ENCODE peak calls at places on chromosomes 7 and 10, in four cellular contexts. B is HCT116, E is HepG2, S is K562. C is an unnamed sample.

GRCh38 chr10:86410542-86411124 is 44.0 kb upstream of the GRID1 start:
- DNase-seq in B (no peak), E (peak), S (no peak), C (no peak)

GRCh38 chr7:11341285-11341944 is 367.7 kb downstream of the PHF14 start:
- DNase-seq in B (peak), E (no peak), S (peak), C (no peak)

GRCh38 chr10:1544209-1544673 is 193.1 kb downstream of the ADARB2 start:
- DNase-seq in B (no peak), E (no peak), S (no peak), C (no peak)

GRCh38 chr7:99029481-99030144 is 114.3 kb downstream of the SMURF1 start:
- DNase-seq in B (no peak), E (no peak), S (no peak), C (no peak)

GRCh38 chr10:35127289-35127891 is 744 bp downstream of the CREM start:
- DNase-seq in B (no peak), E (peak), S (peak), C (no peak)

GRCh38 chr10:28503114-28503513 is 29.8 kb upstream of the WAC start:
- DNase-seq in B (peak), E (no peak), S (no peak), C (no peak)

GRCh38 chr10:17278607-17279240 is 50.7 kb downstream of the VIM start:
- DNase-seq in B (no peak), E (no peak), S (no peak), C (no peak)

GRCh38 chr7:157320607-157320979 is 16.2 kb upstream of the DNAJB6 start:
- DNase-seq in B (no peak), E (no peak), S (no peak), C (no peak)

GRCh38 chr7:30841025-30841735 is 70.0 kb downstream of the MINDY4 start:
- DNase-seq in B (no peak), E (no peak), S (no peak), C (no peak)

GRCh38 chr7:39228946-39229345 is 251.2 kb downstream of the POU6F2 start:
- DNase-seq in B (no peak), E (no peak), S (no peak), C (no peak)

GRCh38 chr10:35463878-35464277 is 127.6 kb downstream of the CCNY start:
- DNase-seq in B (no peak), E (no peak), S (peak), C (no peak)

GRCh38 chr10:30986027-30986672 is 45.5 kb downstream of the ZNF438 start:
- DNase-seq in B (no peak), E (no peak), S (no peak), C (peak)

GRCh38 chr7:64951250-64951848 is 39.5 kb downstream of the ZNF117 start:
- DNase-seq in B (peak), E (peak), S (peak), C (peak)

GRCh38 chr7:158596745-158597144 is 9.1 kb upstream of the PTPRN2 start:
- DNase-seq in B (no peak), E (no peak), S (no peak), C (no peak)

GRCh38 chr10:69383485-69384089 is 33.1 kb downstream of the TACR2 start:
- DNase-seq in B (no peak), E (peak), S (no peak), C (no peak)

GRCh38 chr7:24316340-24316739 is 32.4 kb downstream of the NPY start:
- DNase-seq in B (no peak), E (no peak), S (no peak), C (no peak)

GRCh38 chr10:126250527-126251310 is 137.6 kb downstream of the ADAM12 start:
- DNase-seq in B (no peak), E (no peak), S (no peak), C (no peak)

GRCh38 chr7:53351681-53352080 is 316.2 kb downstream of the POM121L12 start:
- DNase-seq in B (no peak), E (no peak), S (no peak), C (no peak)

DNA sequence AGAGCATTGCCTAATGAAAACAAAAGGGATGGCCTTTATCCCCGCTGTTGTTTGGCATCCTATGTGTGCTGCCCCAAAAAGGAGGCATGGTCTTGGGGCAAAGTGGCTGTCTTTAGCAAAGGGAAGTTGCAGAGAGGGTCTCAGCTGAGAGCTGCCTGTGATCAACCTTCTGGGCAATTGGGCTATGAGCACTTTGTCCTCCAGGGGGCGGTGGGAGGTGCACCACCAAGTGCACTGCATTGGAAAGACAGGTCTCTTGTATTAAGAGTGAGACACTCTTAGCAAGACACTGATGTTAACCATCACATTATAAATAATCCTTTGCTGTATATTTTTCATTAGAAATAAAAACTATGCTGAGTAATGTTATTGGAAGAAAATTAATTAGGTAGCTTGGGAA is 314.8 kb downstream of the POM121L12 start:
- DNase-seq in B (no peak), E (no peak), S (peak), C (no peak)
- TF ChIP-seq TCF7L2 in B (no peak), E (no peak), S (no peak), C (no peak)

GRCh38 chr10:128751284-128751683 is 625.1 kb upstream of the MKI67 start:
- DNase-seq in B (no peak), E (no peak), S (no peak), C (no peak)
- TF ChIP-seq TCF7L2 in B (no peak), E (no peak), S (no peak), C (no peak)

GRCh38 chr7:127941471-127941870 is 89.8 kb downstream of the LRRC4 start:
- DNase-seq in B (no peak), E (no peak), S (no peak), C (no peak)

GRCh38 chr7:127943541-127944521 is 87.4 kb downstream of the LRRC4 start:
- DNase-seq in B (no peak), E (no peak), S (no peak), C (no peak)

GRCh38 chr7:127937066-127937680 is 94.1 kb downstream of the LRRC4 start:
- DNase-seq in B (no peak), E (no peak), S (no peak), C (no peak)

GRCh38 chr7:127938588-127938987 is 92.6 kb downstream of the LRRC4 start:
- DNase-seq in B (no peak), E (no peak), S (no peak), C (peak)

DNA sequence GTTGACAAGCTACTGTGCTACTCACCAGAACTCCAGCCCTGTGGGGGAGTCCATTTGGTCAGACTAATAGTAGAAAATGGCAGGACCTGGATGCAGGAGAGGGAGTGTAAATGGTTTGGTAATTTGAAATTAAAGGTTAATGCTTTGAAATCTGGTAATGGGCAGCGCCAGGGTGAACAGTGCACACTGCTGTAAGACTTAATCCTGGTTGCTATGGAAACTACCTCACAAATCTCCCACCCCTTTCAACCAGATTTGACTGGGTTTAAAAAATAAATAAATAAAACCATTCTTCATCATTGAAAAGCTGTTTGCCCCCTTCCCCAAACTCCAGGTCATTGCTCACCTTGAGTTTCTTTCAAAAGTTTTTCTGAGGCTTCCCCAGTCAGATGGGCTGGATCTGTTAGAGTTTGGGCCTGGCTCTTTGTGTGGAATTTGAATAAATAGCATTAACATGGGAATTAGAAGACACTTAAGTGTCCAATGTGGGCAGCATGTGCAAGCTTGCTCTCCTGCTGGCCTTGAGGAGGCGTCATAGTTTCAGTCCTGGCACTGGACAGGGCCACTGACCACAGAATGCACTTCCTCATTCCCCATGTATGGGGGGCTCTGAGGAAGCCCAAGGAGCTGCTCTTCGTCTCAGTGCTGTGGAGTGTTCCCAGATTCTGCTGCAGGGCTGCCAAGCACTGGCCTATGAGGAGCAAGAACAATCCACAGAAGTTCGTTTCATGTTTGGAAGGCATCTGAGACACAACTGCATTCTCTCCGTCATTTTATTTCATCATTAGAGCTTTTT is 90.7 kb downstream of the LRRC4 start:
- DNase-seq in B (no peak), E (no peak), S (no peak), C (no peak)
- TF ChIP-seq TCF7L2 in B (no peak), E (no peak), S (no peak), C (no peak)

DNA sequence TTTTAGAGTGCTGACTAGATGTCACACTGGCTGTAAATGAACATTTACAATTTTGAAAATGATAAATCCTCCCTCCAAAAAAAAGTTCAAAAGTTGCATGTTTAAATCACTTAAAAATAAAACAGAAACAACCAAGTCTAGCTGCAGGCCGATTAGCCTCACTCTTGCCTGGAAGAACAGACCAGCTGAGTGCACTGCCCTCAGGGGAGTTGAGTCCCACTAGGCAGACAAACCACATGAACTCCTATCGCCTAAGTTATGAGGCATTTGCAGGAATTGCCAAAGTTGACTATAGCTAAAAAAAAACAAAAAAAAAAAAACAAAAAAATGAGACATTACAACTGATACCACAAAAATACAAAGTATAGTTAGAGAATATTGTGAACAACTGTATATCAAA is 510.0 kb downstream of the ANKRD7 start:
- DNase-seq in B (no peak), E (no peak), S (no peak), C (no peak)
- TF ChIP-seq TCF7L2 in B (no peak), E (no peak), S (no peak), C (no peak)

GRCh38 chr10:131165092-131165491 is 146.4 kb downstream of the TCERG1L start:
- DNase-seq in B (no peak), E (no peak), S (no peak), C (no peak)

GRCh38 chr10:131169146-131169545 is 142.4 kb downstream of the TCERG1L start:
- DNase-seq in B (no peak), E (no peak), S (no peak), C (no peak)

GRCh38 chr10:131166486-131166885 is 145.0 kb downstream of the TCERG1L start:
- DNase-seq in B (no peak), E (no peak), S (no peak), C (no peak)

GRCh38 chr10:131168238-131168875 is 143.2 kb downstream of the TCERG1L start:
- DNase-seq in B (no peak), E (no peak), S (no peak), C (no peak)

GRCh38 chr10:131167036-131167860 is 144.3 kb downstream of the TCERG1L start:
- DNase-seq in B (no peak), E (no peak), S (no peak), C (no peak)
- TF ChIP-seq TCF7L2 in B (no peak), E (no peak), S (no peak), C (no peak)

DNA sequence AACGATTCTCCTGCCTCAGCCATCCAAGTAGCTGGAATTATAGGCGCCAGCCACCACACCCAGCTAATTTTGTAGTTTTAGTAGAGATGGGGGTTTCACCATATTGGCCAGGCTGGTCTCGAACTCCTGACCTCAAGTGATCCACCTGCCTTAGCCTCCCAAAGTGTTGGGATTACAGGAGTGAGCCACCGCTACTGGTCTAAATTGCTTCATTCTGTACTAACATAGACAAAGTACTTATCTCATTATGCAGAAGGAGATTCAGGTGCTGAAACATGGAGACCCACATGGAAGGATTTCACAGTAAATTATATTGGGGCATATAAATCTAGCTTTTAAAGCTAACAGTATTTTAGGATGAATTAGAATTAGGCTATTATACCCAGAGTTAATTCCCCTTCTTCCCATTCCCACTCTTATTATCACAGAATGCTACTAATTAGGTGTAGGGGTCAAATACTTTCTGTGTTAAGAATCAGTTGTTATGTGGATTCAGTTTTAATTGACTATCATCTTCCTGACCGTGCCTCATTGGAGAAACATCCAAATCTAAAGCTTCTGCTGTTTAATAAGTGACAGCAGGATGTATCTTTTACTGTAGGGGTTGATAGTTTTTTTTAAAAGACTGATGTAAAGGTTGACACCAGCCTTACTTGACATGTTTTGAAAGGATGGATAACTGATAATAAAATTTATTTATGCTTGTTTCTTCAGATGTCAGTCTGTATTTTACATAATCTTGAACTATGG is 27.2 kb downstream of the ADK start:
- DNase-seq in B (no peak), E (no peak), S (no peak), C (no peak)
- TF ChIP-seq TCF7L2 in B (no peak), E (no peak), S (no peak), C (no peak)